ENCODE peak calls at places on chromosomes 4 and X, in six cellular contexts. K, H, I, F, J and U are unnamed samples.

GRCh38 chr4:169345207-169345788 is 74.5 kb upstream of the SH3RF1 start:
- DNase-seq in K (no peak), H (no peak), I (no peak), F (no peak), J (no peak), U (no peak)

GRCh38 chr4:141124224-141124623 is 9.0 kb downstream of the RNF150 start:
- DNase-seq in K (no peak), H (peak), I (no peak), F (no peak), J (no peak), U (no peak)

GRCh38 chr4:3291969-3292570 is 751 bp upstream of the RGS12 start:
- DNase-seq in K (no peak), H (peak), I (no peak), F (peak), J (no peak), U (peak)

GRCh38 chrX:50594788-50595187 is 124.2 kb upstream of the DGKK start:
- DNase-seq in K (peak), H (no peak), I (no peak), F (no peak), J (no peak), U (peak)

GRCh38 chr4:29278580-29278979 is 1441.6 kb upstream of the PCDH7 start:
- DNase-seq in K (peak), H (no peak), I (no peak), F (no peak), J (no peak), U (no peak)

GRCh38 chrX:149487292-149487691 is 17.8 kb downstream of the IDS start:
- DNase-seq in K (no peak), H (no peak), I (no peak), F (peak), J (no peak), U (peak)

GRCh38 chr4:113539408-113539807 is 222.1 kb downstream of the CAMK2D start:
- DNase-seq in K (no peak), H (no peak), I (no peak), F (no peak), J (no peak), U (no peak)

GRCh38 chrX:11893933-11894710 is 136.1 kb downstream of the MSL3 start:
- DNase-seq in K (no peak), H (no peak), I (no peak), F (no peak), J (no peak), U (no peak)

GRCh38 chr4:184473515-184474260 is 662 bp downstream of the IRF2 start:
- DNase-seq in K (no peak), H (peak), I (no peak), F (peak), J (peak), U (peak)

GRCh38 chrX:136147320-136147901 is at the start of gene FHL1:
- DNase-seq in K (no peak), H (peak), I (no peak), F (peak), J (no peak), U (peak)

GRCh38 chr4:41573458-41574129 is 35.6 kb downstream of the LIMCH1 start:
- DNase-seq in K (no peak), H (no peak), I (no peak), F (no peak), J (no peak), U (no peak)